ENCODE peak calls at places on chromosomes 2 and 18, in ten cellular contexts. One of them, this sample, is unnamed.

GRCh38 chr2:200081221-200081620 is 125.8 kb downstream of the MAIP1 start:
- DNase-seq in sciatic nerve: no peak
- DNase-seq in GM12891: no peak
- DNase-seq in occipital lobe: no peak
- DNase-seq in putamen: no peak
- DNase-seq in mesothelial cell of epicardium: no peak
- DNase-seq in mucosa of gallbladder: no peak
- DNase-seq in Right ventricle myocardium inferior: no peak
- DNase-seq in effector CD4-positive, alpha-beta T cell: no peak
- DNase-seq in stomach: no peak
- DNase-seq in this sample: no peak

GRCh38 chr18:50862401-50862800 is 16.5 kb upstream of the ME2 start:
- DNase-seq in sciatic nerve: no peak
- DNase-seq in GM12891: no peak
- DNase-seq in occipital lobe: no peak
- DNase-seq in putamen: no peak
- DNase-seq in mesothelial cell of epicardium: no peak
- DNase-seq in mucosa of gallbladder: no peak
- DNase-seq in Right ventricle myocardium inferior: no peak
- DNase-seq in effector CD4-positive, alpha-beta T cell: no peak
- DNase-seq in stomach: no peak
- DNase-seq in this sample: no peak

GRCh38 chr18:8661754-8662573 is 43.4 kb upstream of the MTCL1 start:
- DNase-seq in sciatic nerve: no peak
- DNase-seq in GM12891: no peak
- DNase-seq in occipital lobe: no peak
- DNase-seq in putamen: no peak
- DNase-seq in mesothelial cell of epicardium: no peak
- DNase-seq in mucosa of gallbladder: no peak
- DNase-seq in Right ventricle myocardium inferior: no peak
- DNase-seq in effector CD4-positive, alpha-beta T cell: no peak
- DNase-seq in stomach: peak; percentile 37
- DNase-seq in this sample: no peak

GRCh38 chr2:200405599-200406298 is 99.3 kb downstream of the SPATS2L start:
- DNase-seq in sciatic nerve: no peak
- DNase-seq in GM12891: no peak
- DNase-seq in occipital lobe: no peak
- DNase-seq in putamen: no peak
- DNase-seq in mesothelial cell of epicardium: no peak
- DNase-seq in mucosa of gallbladder: peak; percentile 40
- DNase-seq in Right ventricle myocardium inferior: no peak
- DNase-seq in effector CD4-positive, alpha-beta T cell: no peak
- DNase-seq in stomach: no peak
- DNase-seq in this sample: peak; percentile 57

GRCh38 chr2:203811491-203812221 is 55.9 kb upstream of the CTLA4 start:
- DNase-seq in sciatic nerve: peak; percentile 71
- DNase-seq in GM12891: no peak
- DNase-seq in occipital lobe: peak; percentile 21
- DNase-seq in putamen: no peak
- DNase-seq in mesothelial cell of epicardium: no peak
- DNase-seq in mucosa of gallbladder: peak; percentile 94
- DNase-seq in Right ventricle myocardium inferior: peak; percentile 87
- DNase-seq in effector CD4-positive, alpha-beta T cell: peak; percentile 17
- DNase-seq in stomach: peak; percentile 84
- DNase-seq in this sample: no peak

GRCh38 chr2:141931797-141932196 is 199.0 kb downstream of the LRP1B start:
- DNase-seq in sciatic nerve: no peak
- DNase-seq in GM12891: no peak
- DNase-seq in occipital lobe: no peak
- DNase-seq in putamen: no peak
- DNase-seq in mesothelial cell of epicardium: no peak
- DNase-seq in mucosa of gallbladder: no peak
- DNase-seq in Right ventricle myocardium inferior: no peak
- DNase-seq in effector CD4-positive, alpha-beta T cell: no peak
- DNase-seq in stomach: no peak
- DNase-seq in this sample: no peak

GRCh38 chr2:102258386-102259074 is 52.8 kb upstream of the IL1RL1 start:
- DNase-seq in sciatic nerve: no peak
- DNase-seq in GM12891: no peak
- DNase-seq in occipital lobe: no peak
- DNase-seq in putamen: no peak
- DNase-seq in mesothelial cell of epicardium: no peak
- DNase-seq in mucosa of gallbladder: no peak
- DNase-seq in Right ventricle myocardium inferior: peak; percentile 57
- DNase-seq in effector CD4-positive, alpha-beta T cell: no peak
- DNase-seq in stomach: no peak
- DNase-seq in this sample: no peak

GRCh38 chr2:100008960-100009359 is 133.4 kb downstream of the AFF3 start:
- DNase-seq in sciatic nerve: no peak
- DNase-seq in GM12891: no peak
- DNase-seq in occipital lobe: no peak
- DNase-seq in putamen: no peak
- DNase-seq in mesothelial cell of epicardium: no peak
- DNase-seq in mucosa of gallbladder: no peak
- DNase-seq in Right ventricle myocardium inferior: no peak
- DNase-seq in effector CD4-positive, alpha-beta T cell: no peak
- DNase-seq in stomach: no peak
- DNase-seq in this sample: no peak

GRCh38 chr2:38465789-38466127 is 88.7 kb upstream of the ATL2 start:
- DNase-seq in sciatic nerve: no peak
- DNase-seq in GM12891: no peak
- DNase-seq in occipital lobe: no peak
- DNase-seq in putamen: no peak
- DNase-seq in mesothelial cell of epicardium: no peak
- DNase-seq in mucosa of gallbladder: peak; percentile 29
- DNase-seq in Right ventricle myocardium inferior: no peak
- DNase-seq in effector CD4-positive, alpha-beta T cell: no peak
- DNase-seq in stomach: peak; percentile 55
- DNase-seq in this sample: no peak

GRCh38 chr2:46669016-46669415 is 189.7 kb downstream of the TMEM247 start:
- DNase-seq in sciatic nerve: no peak
- DNase-seq in GM12891: no peak
- DNase-seq in occipital lobe: no peak
- DNase-seq in putamen: no peak
- DNase-seq in mesothelial cell of epicardium: no peak
- DNase-seq in mucosa of gallbladder: no peak
- DNase-seq in Right ventricle myocardium inferior: no peak
- DNase-seq in effector CD4-positive, alpha-beta T cell: no peak
- DNase-seq in stomach: no peak
- DNase-seq in this sample: no peak

GRCh38 chr2:148658807-148659722 is 14.5 kb downstream of the EPC2 start:
- DNase-seq in sciatic nerve: no peak
- DNase-seq in GM12891: peak; percentile 18
- DNase-seq in occipital lobe: no peak
- DNase-seq in putamen: no peak
- DNase-seq in mesothelial cell of epicardium: no peak
- DNase-seq in mucosa of gallbladder: no peak
- DNase-seq in Right ventricle myocardium inferior: no peak
- DNase-seq in effector CD4-positive, alpha-beta T cell: no peak
- DNase-seq in stomach: no peak
- DNase-seq in this sample: no peak

GRCh38 chr2:109144271-109144670 is 15.3 kb downstream of the SH3RF3 start:
- DNase-seq in sciatic nerve: no peak
- DNase-seq in GM12891: no peak
- DNase-seq in occipital lobe: no peak
- DNase-seq in putamen: no peak
- DNase-seq in mesothelial cell of epicardium: no peak
- DNase-seq in mucosa of gallbladder: no peak
- DNase-seq in Right ventricle myocardium inferior: no peak
- DNase-seq in effector CD4-positive, alpha-beta T cell: peak; percentile 25
- DNase-seq in stomach: no peak
- DNase-seq in this sample: no peak

GRCh38 chr18:79904357-79905147 is 46.9 kb downstream of the SLC66A2 start:
- DNase-seq in sciatic nerve: peak; percentile 55
- DNase-seq in GM12891: peak; percentile 8
- DNase-seq in occipital lobe: no peak
- DNase-seq in putamen: no peak
- DNase-seq in mesothelial cell of epicardium: no peak
- DNase-seq in mucosa of gallbladder: peak; percentile 9
- DNase-seq in Right ventricle myocardium inferior: peak; percentile 64
- DNase-seq in effector CD4-positive, alpha-beta T cell: no peak
- DNase-seq in stomach: no peak
- DNase-seq in this sample: peak; percentile 46

GRCh38 chr2:66426250-66427064 is 8.5 kb upstream of the MEIS1 start:
- DNase-seq in sciatic nerve: no peak
- DNase-seq in GM12891: no peak
- DNase-seq in occipital lobe: no peak
- DNase-seq in putamen: no peak
- DNase-seq in mesothelial cell of epicardium: no peak
- DNase-seq in mucosa of gallbladder: no peak
- DNase-seq in Right ventricle myocardium inferior: peak; percentile 37
- DNase-seq in effector CD4-positive, alpha-beta T cell: no peak
- DNase-seq in stomach: no peak
- DNase-seq in this sample: no peak

GRCh38 chr2:221044781-221045180 is 527.3 kb downstream of the EPHA4 start:
- DNase-seq in sciatic nerve: no peak
- DNase-seq in GM12891: no peak
- DNase-seq in occipital lobe: no peak
- DNase-seq in putamen: peak; percentile 64
- DNase-seq in mesothelial cell of epicardium: no peak
- DNase-seq in mucosa of gallbladder: no peak
- DNase-seq in Right ventricle myocardium inferior: no peak
- DNase-seq in effector CD4-positive, alpha-beta T cell: no peak
- DNase-seq in stomach: no peak
- DNase-seq in this sample: no peak

GRCh38 chr18:80246656-80247402 is 485 bp downstream of the PARD6G start:
- DNase-seq in sciatic nerve: peak; percentile 68
- DNase-seq in GM12891: peak; percentile 46
- DNase-seq in occipital lobe: no peak
- DNase-seq in putamen: no peak
- DNase-seq in mesothelial cell of epicardium: peak; percentile 68
- DNase-seq in mucosa of gallbladder: no peak
- DNase-seq in Right ventricle myocardium inferior: no peak
- DNase-seq in effector CD4-positive, alpha-beta T cell: no peak
- DNase-seq in stomach: no peak
- DNase-seq in this sample: peak; percentile 46

GRCh38 chr2:119160361-119160965 is 1.9 kb upstream of the C1QL2 start:
- DNase-seq in sciatic nerve: no peak
- DNase-seq in GM12891: no peak
- DNase-seq in occipital lobe: no peak
- DNase-seq in putamen: no peak
- DNase-seq in mesothelial cell of epicardium: no peak
- DNase-seq in mucosa of gallbladder: no peak
- DNase-seq in Right ventricle myocardium inferior: no peak
- DNase-seq in effector CD4-positive, alpha-beta T cell: no peak
- DNase-seq in stomach: no peak
- DNase-seq in this sample: no peak

GRCh38 chr18:27223570-27224340 is 38.6 kb upstream of the CHST9 start:
- DNase-seq in sciatic nerve: no peak
- DNase-seq in GM12891: no peak
- DNase-seq in occipital lobe: no peak
- DNase-seq in putamen: no peak
- DNase-seq in mesothelial cell of epicardium: peak; percentile 47
- DNase-seq in mucosa of gallbladder: no peak
- DNase-seq in Right ventricle myocardium inferior: no peak
- DNase-seq in effector CD4-positive, alpha-beta T cell: no peak
- DNase-seq in stomach: no peak
- DNase-seq in this sample: no peak

GRCh38 chr2:71907503-71907902 is 240.2 kb downstream of the CYP26B1 start:
- DNase-seq in sciatic nerve: no peak
- DNase-seq in GM12891: no peak
- DNase-seq in occipital lobe: no peak
- DNase-seq in putamen: no peak
- DNase-seq in mesothelial cell of epicardium: no peak
- DNase-seq in mucosa of gallbladder: no peak
- DNase-seq in Right ventricle myocardium inferior: no peak
- DNase-seq in effector CD4-positive, alpha-beta T cell: no peak
- DNase-seq in stomach: no peak
- DNase-seq in this sample: no peak

GRCh38 chr2:147663153-147663961 is 181.5 kb upstream of the ACVR2A start:
- DNase-seq in sciatic nerve: no peak
- DNase-seq in GM12891: no peak
- DNase-seq in occipital lobe: no peak
- DNase-seq in putamen: no peak
- DNase-seq in mesothelial cell of epicardium: no peak
- DNase-seq in mucosa of gallbladder: no peak
- DNase-seq in Right ventricle myocardium inferior: no peak
- DNase-seq in effector CD4-positive, alpha-beta T cell: peak; percentile 4
- DNase-seq in stomach: no peak
- DNase-seq in this sample: no peak

GRCh38 chr2:65746919-65747678 is 314.7 kb upstream of the SPRED2 start:
- DNase-seq in sciatic nerve: no peak
- DNase-seq in GM12891: no peak
- DNase-seq in occipital lobe: no peak
- DNase-seq in putamen: peak; percentile 3
- DNase-seq in mesothelial cell of epicardium: no peak
- DNase-seq in mucosa of gallbladder: no peak
- DNase-seq in Right ventricle myocardium inferior: peak; percentile 72
- DNase-seq in effector CD4-positive, alpha-beta T cell: no peak
- DNase-seq in stomach: no peak
- DNase-seq in this sample: no peak

GRCh38 chr2:146579154-146579930 is 1265.5 kb upstream of the ACVR2A start:
- DNase-seq in sciatic nerve: no peak
- DNase-seq in GM12891: no peak
- DNase-seq in occipital lobe: no peak
- DNase-seq in putamen: no peak
- DNase-seq in mesothelial cell of epicardium: no peak
- DNase-seq in mucosa of gallbladder: no peak
- DNase-seq in Right ventricle myocardium inferior: no peak
- DNase-seq in effector CD4-positive, alpha-beta T cell: no peak
- DNase-seq in stomach: no peak
- DNase-seq in this sample: no peak

GRCh38 chr2:31137211-31138036 is 816 bp downstream of the GALNT14 start:
- DNase-seq in sciatic nerve: no peak
- DNase-seq in GM12891: peak; percentile 30
- DNase-seq in occipital lobe: peak; percentile 3
- DNase-seq in putamen: no peak
- DNase-seq in mesothelial cell of epicardium: no peak
- DNase-seq in mucosa of gallbladder: no peak
- DNase-seq in Right ventricle myocardium inferior: no peak
- DNase-seq in effector CD4-positive, alpha-beta T cell: no peak
- DNase-seq in stomach: no peak
- DNase-seq in this sample: no peak

GRCh38 chr2:37786153-37786809 is 114.8 kb upstream of the CDC42EP3 start:
- DNase-seq in sciatic nerve: no peak
- DNase-seq in GM12891: no peak
- DNase-seq in occipital lobe: no peak
- DNase-seq in putamen: no peak
- DNase-seq in mesothelial cell of epicardium: no peak
- DNase-seq in mucosa of gallbladder: no peak
- DNase-seq in Right ventricle myocardium inferior: no peak
- DNase-seq in effector CD4-positive, alpha-beta T cell: no peak
- DNase-seq in stomach: no peak
- DNase-seq in this sample: no peak

GRCh38 chr2:240240017-240240416 is 99.6 kb upstream of the OTOS start:
- DNase-seq in sciatic nerve: no peak
- DNase-seq in GM12891: no peak
- DNase-seq in occipital lobe: no peak
- DNase-seq in putamen: no peak
- DNase-seq in mesothelial cell of epicardium: peak; percentile 17
- DNase-seq in mucosa of gallbladder: peak; percentile 4
- DNase-seq in Right ventricle myocardium inferior: no peak
- DNase-seq in effector CD4-positive, alpha-beta T cell: no peak
- DNase-seq in stomach: no peak
- DNase-seq in this sample: no peak

GRCh38 chr2:8412082-8412481 is 269.8 kb upstream of the ID2 start:
- DNase-seq in sciatic nerve: no peak
- DNase-seq in GM12891: no peak
- DNase-seq in occipital lobe: no peak
- DNase-seq in putamen: no peak
- DNase-seq in mesothelial cell of epicardium: no peak
- DNase-seq in mucosa of gallbladder: peak; percentile 88
- DNase-seq in Right ventricle myocardium inferior: no peak
- DNase-seq in effector CD4-positive, alpha-beta T cell: no peak
- DNase-seq in stomach: peak; percentile 73
- DNase-seq in this sample: no peak

GRCh38 chr2:69200107-69200520 is 186.9 kb downstream of the GFPT1 start:
- DNase-seq in sciatic nerve: no peak
- DNase-seq in GM12891: no peak
- DNase-seq in occipital lobe: no peak
- DNase-seq in putamen: no peak
- DNase-seq in mesothelial cell of epicardium: no peak
- DNase-seq in mucosa of gallbladder: peak; percentile 63
- DNase-seq in Right ventricle myocardium inferior: no peak
- DNase-seq in effector CD4-positive, alpha-beta T cell: no peak
- DNase-seq in stomach: no peak
- DNase-seq in this sample: no peak